ENCODE peak calls at places on chromosomes 12 and 14, in ten cellular contexts. V is adrenal gland, R is transverse colon, W is IMR-90, K is vagina, E is ovary, L is stomach, I is body of pancreas, Z is lower leg skin, Q is breast epithelium. A is an unnamed sample.

GRCh38 chr12:92466391-92467305 is 236.1 kb upstream of the PLEKHG7 start:
- DNase-seq in Q (no peak), I (peak; percentile 43), V (no peak), L (no peak), E (no peak), Z (no peak), K (no peak), W (peak; percentile 62), R (peak; percentile 53), A (no peak)

GRCh38 chr14:21070610-21071224 is 613 bp downstream of the ARHGEF40 start:
- DNase-seq in E (peak; percentile 63), W (peak; percentile 46), L (no peak), V (peak; percentile 55), R (peak; percentile 74), Q (no peak), Z (no peak), I (peak; percentile 46), K (no peak), A (peak; percentile 72)

GRCh38 chr12:99311373-99311772 is 336.2 kb upstream of the GARIN6 start:
- DNase-seq in W (no peak), I (no peak), V (no peak), K (no peak), R (no peak), L (no peak), Z (no peak), E (no peak), Q (no peak), A (no peak)

GRCh38 chr12:87981495-87981894 is 47.7 kb downstream of the C12orf50 start:
- DNase-seq in R (no peak), E (no peak), Z (no peak), Q (no peak), V (no peak), I (no peak), W (peak; percentile 21), L (no peak), K (no peak), A (no peak)

GRCh38 chr12:127722651-127723050 is 544.3 kb upstream of the TMEM132C start:
- DNase-seq in Z (no peak), V (no peak), R (no peak), W (no peak), Q (no peak), I (no peak), L (no peak), K (no peak), E (no peak), A (no peak)

GRCh38 chr12:113980537-113981337 is 14.6 kb upstream of the RBM19 start:
- DNase-seq in W (peak; percentile 74), R (peak; percentile 24), L (no peak), Q (no peak), E (no peak), I (peak; percentile 42), V (peak; percentile 56), K (no peak), Z (no peak), A (no peak)

GRCh38 chr12:12685305-12685704 is 10.7 kb downstream of the GPR19 start:
- DNase-seq in L (no peak), Q (no peak), Z (no peak), K (no peak), I (peak; percentile 32), V (no peak), E (no peak), R (no peak), W (no peak), A (no peak)

GRCh38 chr12:83796527-83796926 is 1109.8 kb downstream of the TMTC2 start:
- DNase-seq in W (no peak), E (no peak), I (no peak), V (no peak), R (no peak), L (no peak), Q (no peak), K (no peak), Z (no peak), A (no peak)

GRCh38 chr14:65019944-65020566 is 33.4 kb downstream of the FNTB start:
- DNase-seq in I (peak; percentile 50), K (no peak), W (peak; percentile 83), Q (no peak), Z (no peak), E (peak; percentile 38), R (peak; percentile 28), V (peak; percentile 45), L (peak; percentile 41), A (peak; percentile 31)
- TF ChIP-seq CTCF in I (peak; percentile 82), K (peak; percentile 66), W (peak; percentile 78), Q (peak; percentile 56), Z (no peak), E (peak; percentile 54), R (peak; percentile 58), V (peak; percentile 63), L (peak; percentile 67), A (peak; percentile 77)

GRCh38 chr14:29926701-29927595 is 699 bp downstream of the PRKD1 start:
- DNase-seq in L (peak; percentile 67), I (peak; percentile 78), Z (no peak), W (peak; percentile 43), V (peak; percentile 69), R (peak; percentile 45), Q (no peak), K (no peak), E (peak; percentile 45), A (peak; percentile 40)

GRCh38 chr14:29925736-29926135 is 1.9 kb downstream of the PRKD1 start:
- DNase-seq in Q (no peak), I (no peak), L (no peak), W (peak; percentile 49), E (no peak), K (no peak), Z (no peak), V (no peak), R (no peak), A (no peak)

GRCh38 chr14:29925106-29925722 is 2.4 kb downstream of the PRKD1 start:
- DNase-seq in Z (no peak), I (no peak), W (peak; percentile 80), Q (no peak), E (no peak), R (no peak), L (no peak), V (no peak), K (no peak), A (no peak)

GRCh38 chr14:29927596-29928341 is at the start of gene PRKD1:
- DNase-seq in Q (no peak), I (peak; percentile 79), R (peak; percentile 51), Z (no peak), V (peak; percentile 73), L (peak; percentile 65), W (peak; percentile 62), K (no peak), E (peak; percentile 62), A (peak; percentile 62)

GRCh38 chr14:29926228-29926627 is 1.4 kb downstream of the PRKD1 start:
- DNase-seq in K (no peak), W (no peak), R (no peak), I (no peak), Q (no peak), Z (no peak), V (no peak), E (no peak), L (no peak), A (no peak)
- H3K4me3 ChIP-seq in K (peak overlapping the region; percentile 62), W (peak overlapping the region; percentile 75), R (peak overlapping the region; percentile 76), I (peak overlapping the region; percentile 26), Q (peak overlapping the region; percentile 75), Z (peak overlapping the region; percentile 24), V (peak overlapping the region; percentile 59), E (peak overlapping the region; percentile 60), L (peak overlapping the region; percentile 74), A (peak overlapping the region; percentile 89)

DNA sequence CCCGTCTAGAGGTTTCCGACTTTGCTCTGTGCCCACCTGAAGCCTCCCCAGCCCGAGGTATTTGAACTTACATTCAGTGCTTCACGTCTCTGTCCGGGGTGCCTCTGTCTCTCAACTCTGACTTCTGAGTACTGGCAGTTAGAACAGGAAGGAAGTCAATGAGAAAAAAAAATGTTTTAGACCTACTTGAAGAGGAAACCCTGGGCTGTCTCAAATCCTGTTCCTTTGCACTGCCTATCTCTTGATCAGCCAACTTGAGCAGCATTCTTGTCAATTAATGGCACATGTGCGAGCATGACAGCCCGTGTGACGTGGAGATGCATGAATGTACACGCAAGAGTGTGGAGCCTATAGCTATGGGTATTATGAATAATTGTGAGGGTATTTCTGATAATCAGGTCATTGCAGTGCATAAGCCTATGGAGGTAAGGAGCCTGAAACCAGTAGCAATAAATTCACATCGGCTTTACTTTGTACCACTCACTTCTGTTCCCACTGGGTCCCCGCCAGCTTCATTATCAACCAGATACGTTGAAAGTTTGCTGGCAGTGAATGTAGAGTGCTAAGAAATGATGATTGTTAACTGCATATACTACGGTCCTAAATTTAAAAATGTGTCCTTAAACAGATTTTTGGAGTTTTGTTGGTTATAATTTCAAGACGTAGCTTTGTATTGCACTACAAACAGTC is at the start of gene ARHGDIB:
- DNase-seq in K (no peak), R (peak; percentile 58), W (no peak), Z (peak; percentile 77), I (peak; percentile 71), L (peak; percentile 51), E (no peak), Q (no peak), V (no peak), A (no peak)
- TF ChIP-seq POLR2A in K (peak; percentile 9), R (peak; percentile 71), W (no peak), Z (no peak), I (no peak), L (no peak), E (no peak), Q (no peak), V (no peak), A (no peak)

GRCh38 chr14:99479903-99480855 is 480 bp downstream of the SETD3 start:
- DNase-seq in R (peak; percentile 63), I (peak; percentile 62), V (peak; percentile 78), W (peak; percentile 65), L (peak; percentile 54), E (peak; percentile 56), K (no peak), Z (peak; percentile 43), Q (peak; percentile 55), A (peak; percentile 51)
- TF ChIP-seq CTCF in R (no peak), I (no peak), V (no peak), W (peak; percentile 19), L (no peak), E (no peak), K (no peak), Z (no peak), Q (no peak), A (no peak)

A was measured in uterus.